ENCODE peak calls at places on chromosomes 5 and 9, in ten cellular contexts. I, Y, J, C, D, B, U, Z, A and Q are unnamed samples.
A peak's percentile ranks its signal among the peaks of the same experiment; 100 is the strongest.

GRCh38 chr5:39473156-39473779 is 48.5 kb upstream of the DAB2 start:
- DNase-seq in I (no peak), Y (no peak), J (no peak), C (peak; percentile 45), D (no peak), B (peak; percentile 23), U (no peak), Z (peak; percentile 76), A (no peak), Q (no peak)

GRCh38 chr5:56637321-56637920 is 177.9 kb upstream of the MAP3K1 start:
- DNase-seq in I (no peak), Y (no peak), J (no peak), C (peak; percentile 24), D (no peak), B (no peak), U (peak; percentile 16), Z (no peak), A (no peak), Q (no peak)

GRCh38 chr9:109013678-109014145 is 413 bp upstream of the CTNNAL1 start:
- DNase-seq in I (no peak), Y (no peak), J (no peak), C (peak; percentile 84), D (no peak), B (no peak), U (no peak), Z (peak; percentile 73), A (no peak), Q (no peak)

GRCh38 chr5:133456933-133457402 is 155.4 kb downstream of the FSTL4 start:
- DNase-seq in I (no peak), Y (no peak), J (no peak), C (peak; percentile 10), D (no peak), B (peak; percentile 6), U (no peak), Z (peak; percentile 35), A (no peak), Q (no peak)

GRCh38 chr9:127589955-127590370 is 22.1 kb upstream of the STXBP1 start:
- DNase-seq in I (peak; percentile 79), Y (peak; percentile 79), J (no peak), C (peak; percentile 85), D (peak; percentile 56), B (peak; percentile 82), U (peak; percentile 84), Z (peak; percentile 87), A (peak; percentile 47), Q (peak; percentile 74)

GRCh38 chr5:56282951-56283350 is 49.8 kb upstream of the ANKRD55 start:
- DNase-seq in I (no peak), Y (no peak), J (no peak), C (no peak), D (no peak), B (no peak), U (no peak), Z (no peak), A (no peak), Q (no peak)

GRCh38 chr5:19987594-19988345 is at the start of gene CDH18:
- DNase-seq in I (peak; percentile 44), Y (peak; percentile 68), J (no peak), C (peak; percentile 75), D (no peak), B (peak; percentile 56), U (peak; percentile 79), Z (peak; percentile 51), A (no peak), Q (peak; percentile 88)

GRCh38 chr5:53879708-53880356 is 319.4 kb downstream of the NDUFS4 start:
- DNase-seq in I (no peak), Y (no peak), J (no peak), C (no peak), D (no peak), B (no peak), U (no peak), Z (no peak), A (no peak), Q (no peak)

GRCh38 chr9:125845271-125845808 is 98.2 kb downstream of the PBX3 start:
- DNase-seq in I (no peak), Y (no peak), J (no peak), C (no peak), D (no peak), B (no peak), U (no peak), Z (no peak), A (no peak), Q (no peak)

GRCh38 chr5:16866795-16867584 is 69.1 kb downstream of the MYO10 start:
- DNase-seq in I (no peak), Y (no peak), J (no peak), C (peak; percentile 43), D (no peak), B (peak; percentile 62), U (peak; percentile 73), Z (no peak), A (no peak), Q (no peak)

GRCh38 chr5:53133020-53133419 is 23.5 kb upstream of the MOCS2 start:
- DNase-seq in I (no peak), Y (no peak), J (no peak), C (no peak), D (no peak), B (no peak), U (no peak), Z (no peak), A (no peak), Q (no peak)

GRCh38 chr5:173717959-173718358 is 101.5 kb upstream of the BOD1 start:
- DNase-seq in I (no peak), Y (peak; percentile 54), J (no peak), C (no peak), D (no peak), B (no peak), U (no peak), Z (no peak), A (no peak), Q (no peak)

GRCh38 chr5:174427304-174427703 is 297.1 kb upstream of the MSX2 start:
- DNase-seq in I (peak; percentile 57), Y (no peak), J (no peak), C (no peak), D (no peak), B (no peak), U (no peak), Z (no peak), A (no peak), Q (no peak)

GRCh38 chr9:135326633-135327152 is 152.9 kb upstream of the PPP1R26 start:
- DNase-seq in I (no peak), Y (no peak), J (no peak), C (no peak), D (no peak), B (no peak), U (peak; percentile 23), Z (no peak), A (no peak), Q (no peak)

GRCh38 chr5:96288845-96289185 is 144.2 kb downstream of the PCSK1 start:
- DNase-seq in I (no peak), Y (no peak), J (no peak), C (peak; percentile 80), D (no peak), B (peak; percentile 82), U (no peak), Z (peak; percentile 65), A (no peak), Q (no peak)

GRCh38 chr9:13457795-13458194 is 178.3 kb upstream of the MPDZ start:
- DNase-seq in I (no peak), Y (no peak), J (no peak), C (no peak), D (no peak), B (no peak), U (no peak), Z (no peak), A (no peak), Q (no peak)

DNA sequence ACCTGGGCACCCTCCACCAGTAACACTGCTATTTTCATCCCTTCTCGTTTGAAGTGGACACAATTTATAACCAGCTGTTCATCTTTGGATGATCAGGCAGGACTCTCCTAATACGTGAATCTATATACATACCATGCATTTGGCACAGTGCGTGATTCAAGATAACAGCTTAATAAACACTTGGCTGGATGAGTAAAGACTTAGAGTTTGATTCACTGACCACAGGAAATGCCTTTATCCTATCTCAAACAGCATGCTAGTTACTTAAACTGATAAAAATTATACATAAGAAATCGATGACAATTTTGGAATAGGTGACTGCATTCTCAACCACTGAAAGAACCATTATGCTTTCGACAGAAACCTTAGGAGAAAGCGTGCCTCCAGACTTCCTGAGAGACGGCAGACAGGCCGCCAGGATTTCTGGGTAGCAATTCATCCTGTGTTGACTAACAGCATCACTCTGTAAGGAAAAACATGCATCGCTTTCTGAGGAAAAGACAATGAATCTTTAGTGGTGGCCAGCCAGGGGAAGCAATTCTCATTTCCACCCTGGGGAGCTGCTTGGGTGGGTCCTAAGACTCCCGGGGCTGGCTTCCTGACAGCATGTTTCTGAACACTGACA is 9.7 kb downstream of the MRPL36 start:
- DNase-seq in I (peak; percentile 7), Y (peak; percentile 26), J (no peak), C (peak; percentile 83), D (no peak), B (peak; percentile 66), U (no peak), Z (peak; percentile 84), A (no peak), Q (no peak)
- H3K4me3 ChIP-seq in I (no peak overlapping the region), Y (no peak overlapping the region), J (no peak overlapping the region), C (peak overlapping the region; percentile 16), D (no peak overlapping the region), B (peak overlapping the region; percentile 30), U (no peak overlapping the region), Z (peak overlapping the region; percentile 53), A (no peak overlapping the region), Q (no peak overlapping the region)

GRCh38 chr5:42994285-42995151 is 45.6 kb downstream of the ANXA2R start:
- DNase-seq in I (peak; percentile 96), Y (peak; percentile 92), J (peak; percentile 76), C (peak; percentile 96), D (peak; percentile 92), B (peak; percentile 97), U (peak; percentile 65), Z (peak; percentile 93), A (peak; percentile 92), Q (peak; percentile 87)
- H3K4me3 ChIP-seq in I (peak overlapping the region; percentile 70), Y (peak overlapping the region; percentile 51), J (peak overlapping the region; percentile 23), C (peak overlapping the region; percentile 57), D (peak overlapping the region; percentile 79), B (peak overlapping the region; percentile 40), U (peak overlapping the region; percentile 30), Z (peak overlapping the region; percentile 71), A (peak overlapping the region; percentile 58), Q (peak overlapping the region; percentile 76)

DNA sequence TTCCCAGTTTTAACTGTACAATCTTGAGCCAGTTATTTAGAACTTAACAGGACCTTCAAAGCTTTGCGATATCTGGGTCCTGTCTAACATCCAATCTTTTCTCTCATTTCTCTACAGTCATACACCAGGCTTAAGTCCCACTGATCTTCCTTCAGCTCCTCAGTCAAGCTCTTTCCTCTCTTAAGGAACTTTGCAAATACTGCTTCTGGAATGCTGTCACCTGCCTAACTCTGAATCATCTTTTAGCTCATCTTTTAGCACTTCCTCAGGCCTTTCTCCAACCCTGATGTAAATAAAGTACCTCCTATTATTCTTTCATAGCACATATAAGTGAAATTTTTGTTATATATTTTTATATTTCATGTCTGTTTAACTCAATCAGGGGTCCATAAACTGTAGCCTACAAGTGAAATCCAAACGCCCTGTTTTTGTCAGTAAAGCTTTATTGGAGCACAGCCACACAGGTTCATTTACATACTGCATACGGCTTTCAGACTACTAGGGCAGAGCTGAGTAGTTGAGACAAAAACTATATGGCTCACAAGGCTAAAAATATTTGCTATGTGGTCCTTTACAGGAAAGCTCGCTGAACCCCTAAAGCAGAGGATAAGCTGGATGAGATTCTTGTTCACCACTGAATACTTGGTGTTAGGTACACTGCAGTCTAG is 63.5 kb downstream of the MEF2C start:
- DNase-seq in I (no peak), Y (no peak), J (no peak), C (no peak), D (no peak), B (no peak), U (no peak), Z (no peak), A (peak; percentile 66), Q (no peak)
- H3K4me3 ChIP-seq in I (no peak overlapping the region), Y (no peak overlapping the region), J (no peak overlapping the region), C (no peak overlapping the region), D (no peak overlapping the region), B (no peak overlapping the region), U (no peak overlapping the region), Z (no peak overlapping the region), A (peak overlapping the region; percentile 85), Q (no peak overlapping the region)

GRCh38 chr5:140546851-140547507 is 483 bp upstream of the EIF4EBP3 start:
- DNase-seq in I (peak; percentile 75), Y (peak; percentile 48), J (no peak), C (no peak), D (no peak), B (no peak), U (no peak), Z (peak; percentile 32), A (no peak), Q (no peak)
- H3K4me3 ChIP-seq in I (peak overlapping the region; percentile 46), Y (no peak overlapping the region), J (peak overlapping the region; percentile 41), C (peak overlapping the region; percentile 42), D (no peak overlapping the region), B (no peak overlapping the region), U (no peak overlapping the region), Z (peak overlapping the region; percentile 73), A (peak overlapping the region; percentile 55), Q (peak overlapping the region; percentile 57)